ENCODE peak calls at places on chromosomes 1 and 21, in six cellular contexts. I is GM06990, H is bronchial epithelial cell, A is progenitor cell of endocrine pancreas, V is heart right ventricle, U is choroid plexus epithelial cell. N is an unnamed sample.
A peak's percentile ranks its signal among the peaks of the same experiment; 100 is the strongest.

GRCh38 chr1:212561501-212561931 is 47.0 kb upstream of the ATF3 start:
- DNase-seq in A (no peak), U (peak; percentile 58), I (no peak), V (no peak), H (peak; percentile 34), N (peak; percentile 36)

GRCh38 chr1:189513091-189513490 is 964.6 kb downstream of the BRINP3 start:
- DNase-seq in U (no peak), V (no peak), H (no peak), A (no peak), I (no peak), N (no peak)

GRCh38 chr1:6275826-6276764 is 15.2 kb upstream of the GPR153 start:
- DNase-seq in A (no peak), V (peak; percentile 67), I (no peak), U (peak; percentile 95), H (no peak), N (no peak)

GRCh38 chr1:147568551-147568950 is 27.2 kb downstream of the BCL9 start:
- DNase-seq in H (no peak), A (no peak), U (no peak), V (no peak), I (no peak), N (no peak)

GRCh38 chr1:89286549-89287181 is 14.0 kb upstream of the GBP5 start:
- DNase-seq in I (no peak), U (no peak), H (no peak), A (no peak), V (no peak), N (no peak)

GRCh38 chr1:207831517-207832327 is 79.2 kb downstream of the CD34 start:
- DNase-seq in V (no peak), U (peak; percentile 71), I (peak; percentile 65), H (peak; percentile 82), A (no peak), N (peak; percentile 72)

GRCh38 chr1:81287681-81288080 is 513.1 kb upstream of the ADGRL2 start:
- DNase-seq in U (no peak), A (no peak), H (no peak), I (no peak), V (no peak), N (no peak)

GRCh38 chr1:32334864-32335618 is 992 bp downstream of the MARCKSL1 start:
- DNase-seq in V (peak; percentile 63), H (no peak), A (no peak), I (peak; percentile 82), U (no peak), N (peak; percentile 35)

GRCh38 chr1:36384542-36385409 is 948 bp downstream of the STK40 start:
- DNase-seq in U (peak; percentile 24), A (peak; percentile 55), H (peak; percentile 46), I (no peak), V (peak; percentile 44), N (peak; percentile 66)

GRCh38 chr21:42414928-42415769 is 11.4 kb downstream of the UBASH3A start:
- DNase-seq in H (peak; percentile 83), A (no peak), V (no peak), I (peak; percentile 80), U (peak; percentile 79), N (peak; percentile 92)

GRCh38 chr1:198880397-198880796 is 241.6 kb downstream of the PTPRC start:
- DNase-seq in A (no peak), V (no peak), I (no peak), U (peak; percentile 96), H (no peak), N (no peak)

GRCh38 chr1:43269627-43270375 is at the start of gene TMEM125:
- DNase-seq in U (no peak), I (no peak), A (no peak), H (no peak), V (no peak), N (no peak)

GRCh38 chr1:235503333-235504121 is 725 bp downstream of the B3GALNT2 start:
- DNase-seq in U (peak; percentile 56), H (peak; percentile 64), V (peak; percentile 68), I (peak; percentile 75), A (no peak), N (peak; percentile 67)

GRCh38 chr1:101026394-101026788 is 807 bp upstream of the DPH5 start:
- DNase-seq in V (no peak), A (no peak), I (no peak), U (no peak), H (no peak), N (no peak)

DNA sequence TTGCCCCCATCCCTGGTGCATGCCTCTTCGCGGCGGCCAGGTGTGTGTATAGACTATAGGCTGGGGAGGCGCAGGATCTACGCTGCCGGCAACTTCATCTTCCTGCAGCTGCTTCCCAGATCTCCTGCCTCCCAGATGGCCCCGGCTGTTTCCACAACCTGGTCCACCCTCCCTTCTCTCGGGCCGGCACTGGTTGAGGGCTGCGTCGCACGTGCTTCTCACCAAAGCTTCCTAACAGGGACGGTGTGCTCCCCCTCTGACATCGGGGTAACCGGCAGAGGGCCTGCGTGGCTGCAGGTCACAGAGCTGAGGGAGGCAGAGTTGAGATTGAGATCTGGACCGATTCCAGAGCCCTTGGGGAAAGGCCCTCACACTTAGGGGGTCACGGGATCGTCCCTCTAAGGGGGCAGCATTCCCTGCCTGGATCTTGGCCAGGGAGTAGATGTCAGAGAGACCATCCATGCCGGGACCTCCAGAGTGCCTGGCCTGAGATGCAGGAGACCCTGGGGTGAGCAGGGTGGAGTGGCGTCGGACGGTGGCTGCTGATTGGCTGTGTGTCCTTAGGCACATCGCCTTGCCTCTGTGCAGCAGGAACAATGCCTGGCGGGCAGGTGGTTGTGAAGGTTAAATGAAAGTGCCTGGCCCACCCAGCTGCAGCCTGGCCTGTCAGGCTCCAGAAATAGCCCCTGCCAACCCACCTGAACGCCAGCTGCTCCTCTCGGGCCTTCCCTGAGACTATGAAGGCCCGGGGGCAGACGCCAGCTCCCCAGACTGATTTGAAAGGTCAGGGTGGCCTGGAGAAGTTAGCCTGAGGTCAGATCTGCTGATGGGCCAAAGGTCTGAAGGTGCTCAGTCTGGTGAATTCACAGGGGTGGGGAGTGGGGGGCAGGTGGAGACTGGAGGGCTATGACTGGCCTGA is 6.1 kb upstream of the MASP2 start:
- DNase-seq in V (no peak), H (no peak), U (no peak), A (no peak), I (no peak), N (no peak)
- TF ChIP-seq CTCF in V (no peak), H (no peak), U (no peak), A (no peak), I (peak; percentile 15), N (no peak)

GRCh38 chr1:16605532-16605931 is 7.8 kb downstream of the NBPF1 start:
- DNase-seq in A (no peak), H (no peak), V (no peak), U (no peak), I (no peak), N (no peak)

GRCh38 chr1:16608838-16609560 is 4.4 kb downstream of the NBPF1 start:
- DNase-seq in H (no peak), U (no peak), V (no peak), I (no peak), A (no peak), N (no peak)

GRCh38 chr1:16607433-16607851 is 5.9 kb downstream of the NBPF1 start:
- DNase-seq in U (no peak), A (no peak), I (no peak), H (no peak), V (no peak), N (no peak)

GRCh38 chr1:16606106-16606505 is 7.3 kb downstream of the NBPF1 start:
- DNase-seq in H (no peak), U (no peak), I (no peak), V (no peak), A (no peak), N (no peak)

GRCh38 chr1:16605213-16605525 is 8.2 kb downstream of the NBPF1 start:
- DNase-seq in V (no peak), I (no peak), A (no peak), H (no peak), U (no peak), N (no peak)
- TF ChIP-seq CTCF in V (no peak), I (no peak), A (no peak), H (no peak), U (no peak), N (no peak)

GRCh38 chr1:23958810-23959460 is 693 bp upstream of the PNRC2 start:
- DNase-seq in I (peak; percentile 91), H (peak; percentile 88), U (peak; percentile 94), A (peak; percentile 65), V (peak; percentile 73), N (peak; percentile 90)
- TF ChIP-seq CTCF in I (peak; percentile 48), H (peak; percentile 19), U (peak; percentile 74), A (no peak), V (peak; percentile 45), N (peak; percentile 33)

GRCh38 chr1:156060937-156061636 is at the start of gene RAB25:
- DNase-seq in U (peak; percentile 74), H (peak; percentile 88), A (peak; percentile 61), V (no peak), I (no peak), N (peak; percentile 94)
- TF ChIP-seq CTCF in U (no peak), H (no peak), A (no peak), V (no peak), I (no peak), N (no peak)

DNA sequence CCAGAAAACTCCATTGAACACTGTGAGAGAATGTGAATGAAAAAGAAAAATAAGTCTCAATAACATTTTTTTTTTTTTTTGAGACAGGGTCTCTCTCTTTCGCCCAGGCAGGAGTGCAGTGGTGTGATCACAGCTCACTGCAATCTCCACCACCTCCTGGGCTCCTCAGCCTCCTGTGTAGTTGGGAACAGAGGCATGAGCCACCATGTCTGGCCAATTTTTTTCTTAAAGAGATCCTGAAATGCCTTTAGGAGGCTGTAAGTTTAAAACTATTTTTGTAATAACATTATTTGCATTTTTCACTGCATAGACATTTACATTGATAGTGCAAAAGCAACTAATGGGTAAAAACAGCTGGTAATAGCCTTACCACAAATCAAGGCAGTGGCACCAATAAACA is 35.3 kb downstream of the GDAP2 start:
- DNase-seq in A (no peak), I (no peak), U (no peak), V (no peak), H (no peak), N (no peak)
- TF ChIP-seq CTCF in A (no peak), I (no peak), U (no peak), V (no peak), H (no peak), N (no peak)

GRCh38 chr1:216114180-216114579 is 309.1 kb downstream of the USH2A start:
- DNase-seq in V (no peak), U (no peak), H (no peak), I (no peak), A (no peak), N (no peak)

DNA sequence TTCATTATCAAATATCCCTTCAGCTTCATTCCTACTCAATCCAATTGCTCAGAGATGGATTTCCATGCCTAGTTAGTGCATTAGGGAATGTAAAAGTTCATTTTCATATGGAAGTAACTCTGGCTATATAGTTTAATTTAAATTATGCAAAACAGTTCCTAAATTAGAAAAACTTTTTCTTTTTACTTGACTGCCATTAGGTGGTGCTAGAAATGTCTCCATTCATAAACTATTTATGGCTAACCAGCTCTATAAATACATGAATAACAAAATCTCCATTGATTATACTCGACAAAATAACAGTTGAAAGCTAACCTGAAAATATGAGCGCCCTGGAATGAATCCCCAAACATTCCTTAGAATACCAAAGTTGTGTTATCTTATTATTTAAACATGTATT is 311.4 kb downstream of the USH2A start:
- DNase-seq in V (no peak), H (no peak), A (no peak), U (peak; percentile 7), I (no peak), N (no peak)
- TF ChIP-seq CTCF in V (no peak), H (no peak), A (no peak), U (peak; percentile 36), I (no peak), N (no peak)